ENCODE peak calls at places on chromosomes 1 and 21, in seven cellular contexts. One of them, this sample, is unnamed.

GRCh38 chr1:85577421-85578320 is 2.9 kb upstream of the CCN1 start:
- DNase-seq in K562: no peak
- DNase-seq in H1: no peak
- DNase-seq in SK-N-SH: peak
- DNase-seq in HepG2: no peak
- DNase-seq in GM12878: no peak
- DNase-seq in HCT116: no peak
- DNase-seq in this sample: no peak

GRCh38 chr1:228118040-228118439 is 8.9 kb upstream of the MRPL55 start:
- DNase-seq in K562: no peak
- DNase-seq in GM12878: no peak
- DNase-seq in HCT116: no peak
- DNase-seq in HepG2: no peak
- DNase-seq in H1: no peak
- DNase-seq in SK-N-SH: no peak
- DNase-seq in this sample: no peak

GRCh38 chr1:180928272-180929230 is 15.9 kb downstream of the KIAA1614 start:
- DNase-seq in HepG2: peak
- DNase-seq in H1: no peak
- DNase-seq in K562: no peak
- DNase-seq in SK-N-SH: peak
- DNase-seq in HCT116: no peak
- DNase-seq in GM12878: no peak
- DNase-seq in this sample: no peak

GRCh38 chr1:153705484-153705883 is 22.4 kb upstream of the INTS3 start:
- DNase-seq in GM12878: no peak
- DNase-seq in K562: no peak
- DNase-seq in HepG2: no peak
- DNase-seq in SK-N-SH: no peak
- DNase-seq in HCT116: no peak
- DNase-seq in H1: no peak
- DNase-seq in this sample: peak

GRCh38 chr1:11738096-11738495 is 2.2 kb downstream of the AGTRAP start:
- DNase-seq in HepG2: no peak
- DNase-seq in K562: no peak
- DNase-seq in SK-N-SH: no peak
- DNase-seq in HCT116: no peak
- DNase-seq in H1: no peak
- DNase-seq in GM12878: no peak
- DNase-seq in this sample: no peak

GRCh38 chr1:167629681-167630567 is at the start of gene RCSD1:
- DNase-seq in HCT116: no peak
- DNase-seq in H1: no peak
- DNase-seq in K562: peak
- DNase-seq in GM12878: no peak
- DNase-seq in SK-N-SH: peak
- DNase-seq in HepG2: no peak
- DNase-seq in this sample: no peak

GRCh38 chr1:2582401-2582800 is 4.2 kb upstream of the PRXL2B start:
- DNase-seq in SK-N-SH: no peak
- DNase-seq in GM12878: no peak
- DNase-seq in HCT116: no peak
- DNase-seq in K562: no peak
- DNase-seq in H1: no peak
- DNase-seq in HepG2: no peak
- DNase-seq in this sample: no peak

GRCh38 chr1:165549908-165550480 is 6.2 kb downstream of the LRRC52 start:
- DNase-seq in H1: no peak
- DNase-seq in K562: no peak
- DNase-seq in SK-N-SH: no peak
- DNase-seq in GM12878: no peak
- DNase-seq in HCT116: no peak
- DNase-seq in HepG2: no peak
- DNase-seq in this sample: no peak

GRCh38 chr21:33828083-33828482 is 87.5 kb downstream of the ATP5PO start:
- DNase-seq in SK-N-SH: no peak
- DNase-seq in H1: no peak
- DNase-seq in HepG2: no peak
- DNase-seq in GM12878: no peak
- DNase-seq in HCT116: no peak
- DNase-seq in K562: no peak
- DNase-seq in this sample: no peak

GRCh38 chr1:171576144-171576543 is 45.9 kb upstream of the MYOCOS start:
- DNase-seq in HepG2: no peak
- DNase-seq in GM12878: no peak
- DNase-seq in H1: no peak
- DNase-seq in K562: no peak
- DNase-seq in HCT116: no peak
- DNase-seq in SK-N-SH: no peak
- DNase-seq in this sample: peak
- TF ChIP-seq JUND in HepG2: no peak
- TF ChIP-seq JUND in GM12878: no peak
- TF ChIP-seq JUND in H1: no peak
- TF ChIP-seq JUND in K562: no peak
- TF ChIP-seq JUND in HCT116: no peak
- TF ChIP-seq JUND in SK-N-SH: no peak
- TF ChIP-seq JUND in this sample: no peak

GRCh38 chr21:45000637-45001133 is 60.9 kb downstream of the SLX9 start:
- DNase-seq in HepG2: no peak
- DNase-seq in SK-N-SH: no peak
- DNase-seq in HCT116: no peak
- DNase-seq in K562: no peak
- DNase-seq in GM12878: no peak
- DNase-seq in H1: no peak
- DNase-seq in this sample: no peak
- TF ChIP-seq JUND in HepG2: no peak
- TF ChIP-seq JUND in SK-N-SH: no peak
- TF ChIP-seq JUND in HCT116: no peak
- TF ChIP-seq JUND in K562: no peak
- TF ChIP-seq JUND in GM12878: no peak
- TF ChIP-seq JUND in H1: no peak
- TF ChIP-seq JUND in this sample: no peak

DNA sequence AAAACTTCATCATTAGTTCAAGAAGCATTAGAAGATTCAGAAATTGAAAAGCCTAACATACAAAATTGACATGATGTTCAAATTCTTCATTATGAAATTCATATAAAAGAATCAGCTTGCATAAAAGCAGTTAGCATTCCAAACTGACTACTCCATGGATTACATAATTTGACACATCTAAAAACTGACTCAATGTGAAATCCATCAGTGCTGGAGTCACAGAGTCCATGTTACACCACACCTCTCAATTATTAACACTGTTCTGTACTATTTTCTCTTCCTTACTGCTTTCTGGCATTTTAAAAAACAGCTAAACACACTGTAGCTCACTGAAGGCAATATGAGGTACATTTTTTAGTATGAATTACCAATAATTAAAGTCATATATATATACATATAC is 28.0 kb downstream of the ARHGAP29 start:
- DNase-seq in K562: no peak
- DNase-seq in HepG2: peak
- DNase-seq in GM12878: no peak
- DNase-seq in SK-N-SH: no peak
- DNase-seq in HCT116: no peak
- DNase-seq in H1: no peak
- DNase-seq in this sample: no peak
- TF ChIP-seq JUND in K562: no peak
- TF ChIP-seq JUND in HepG2: no peak
- TF ChIP-seq JUND in GM12878: no peak
- TF ChIP-seq JUND in SK-N-SH: no peak
- TF ChIP-seq JUND in HCT116: no peak
- TF ChIP-seq JUND in H1: no peak
- TF ChIP-seq JUND in this sample: no peak

DNA sequence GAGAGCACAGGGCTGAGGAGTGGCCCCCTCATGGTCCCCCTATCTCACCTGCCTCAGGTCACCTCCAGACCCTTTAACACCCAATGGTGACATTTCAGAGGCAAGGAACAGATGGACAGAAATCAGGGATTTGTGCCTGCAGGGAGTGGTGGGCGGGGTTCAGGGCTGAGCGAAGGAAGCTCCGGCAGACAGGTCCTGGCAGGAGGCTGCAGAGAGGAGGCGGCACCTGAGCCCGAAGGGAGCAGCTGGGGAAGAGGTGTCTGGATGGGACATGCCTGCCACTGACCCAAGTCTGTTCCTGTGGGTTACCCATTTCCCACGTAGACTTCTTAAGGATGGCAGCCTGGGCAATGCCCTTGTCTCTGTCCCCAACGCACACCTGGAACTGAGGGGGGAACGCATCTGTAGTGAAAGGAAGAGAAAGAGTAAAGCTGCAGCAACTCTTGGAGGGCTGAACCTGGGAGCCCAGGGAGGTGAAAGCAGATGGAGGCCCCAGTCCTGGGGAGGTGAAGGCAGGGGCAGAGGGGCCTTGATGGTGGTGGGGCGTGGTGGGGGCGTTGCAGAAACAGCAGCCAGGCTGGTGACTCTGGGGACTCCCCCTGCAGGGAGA is 61.6 kb upstream of the ADARB1 start:
- DNase-seq in K562: no peak
- DNase-seq in HCT116: peak
- DNase-seq in HepG2: no peak
- DNase-seq in H1: peak
- DNase-seq in SK-N-SH: no peak
- DNase-seq in GM12878: no peak
- DNase-seq in this sample: no peak
- TF ChIP-seq JUND in K562: no peak
- TF ChIP-seq JUND in HCT116: no peak
- TF ChIP-seq JUND in HepG2: no peak
- TF ChIP-seq JUND in H1: no peak
- TF ChIP-seq JUND in SK-N-SH: no peak
- TF ChIP-seq JUND in GM12878: no peak
- TF ChIP-seq JUND in this sample: no peak

DNA sequence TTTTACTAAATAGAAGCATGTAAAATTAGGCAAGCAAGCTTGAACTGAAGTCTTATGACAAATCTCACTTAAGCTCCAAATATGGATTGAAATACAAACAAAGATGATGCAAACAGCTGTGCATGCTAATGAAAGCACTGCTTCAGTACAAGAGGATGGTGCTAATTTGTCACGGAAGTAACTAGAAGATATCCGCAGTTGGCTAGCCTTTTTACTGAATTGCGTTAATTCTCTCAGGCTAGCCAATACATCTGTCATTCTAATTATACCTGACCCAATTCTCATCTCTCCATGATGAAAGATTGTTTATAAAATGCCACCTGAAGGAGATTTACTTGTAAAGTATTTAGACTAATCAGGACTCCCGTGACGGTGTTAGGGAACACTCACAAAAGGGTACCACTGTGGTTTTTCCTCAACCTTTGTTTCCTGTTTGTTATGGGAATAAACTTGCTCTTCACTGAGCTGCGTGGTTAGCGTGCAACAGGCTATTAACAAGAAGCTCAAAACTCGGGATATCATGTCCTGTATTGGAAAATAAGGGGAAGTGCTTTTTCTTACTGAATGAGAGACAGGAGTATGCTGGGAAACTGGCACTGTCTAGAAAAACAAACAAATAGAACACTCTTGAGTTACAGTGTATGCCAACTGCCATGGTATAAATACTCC is 162.5 kb downstream of the APP start:
- DNase-seq in H1: no peak
- DNase-seq in GM12878: no peak
- DNase-seq in SK-N-SH: no peak
- DNase-seq in HCT116: no peak
- DNase-seq in K562: no peak
- DNase-seq in HepG2: no peak
- DNase-seq in this sample: no peak
- TF ChIP-seq JUND in H1: no peak
- TF ChIP-seq JUND in GM12878: no peak
- TF ChIP-seq JUND in SK-N-SH: no peak
- TF ChIP-seq JUND in HCT116: no peak
- TF ChIP-seq JUND in K562: no peak
- TF ChIP-seq JUND in HepG2: no peak
- TF ChIP-seq JUND in this sample: no peak

This sample was measured in T47D.